ENCODE peak calls at places on chromosomes 12 and 14, in nine cellular contexts. M, E, S, T, I, Q, J, N and U are unnamed samples.

GRCh38 chr12:68364893-68365725 is 32.9 kb upstream of the MDM1 start:
- DNase-seq in M (peak; percentile 96), E (peak; percentile 94), S (peak; percentile 94), T (peak; percentile 43), I (no peak), Q (peak; percentile 76), J (peak; percentile 97), N (peak; percentile 98), U (peak; percentile 99)

GRCh38 chr14:50335389-50335788 is 23.3 kb downstream of the DMAC2L start:
- DNase-seq in M (no peak), E (peak; percentile 82), S (peak; percentile 29), T (peak; percentile 71), I (peak; percentile 70), Q (no peak), J (no peak), N (peak; percentile 72), U (peak; percentile 69)

GRCh38 chr14:91439345-91439744 is 21.7 kb upstream of the CCDC88C start:
- DNase-seq in M (no peak), E (no peak), S (no peak), T (no peak), I (no peak), Q (no peak), J (no peak), N (no peak), U (no peak)

GRCh38 chr14:51472881-51473280 is 178.8 kb upstream of the FRMD6 start:
- DNase-seq in M (no peak), E (no peak), S (no peak), T (no peak), I (peak; percentile 77), Q (no peak), J (no peak), N (no peak), U (peak; percentile 15)

GRCh38 chr14:71319646-71320045 is 412.4 kb downstream of the PCNX1 start:
- DNase-seq in M (no peak), E (peak; percentile 17), S (peak; percentile 28), T (no peak), I (peak; percentile 30), Q (peak; percentile 36), J (no peak), N (peak; percentile 20), U (no peak)

GRCh38 chr12:132489078-132489601 is 811 bp upstream of the FBRSL1 start:
- DNase-seq in M (peak; percentile 67), E (no peak), S (no peak), T (no peak), I (no peak), Q (no peak), J (no peak), N (no peak), U (no peak)

GRCh38 chr14:98819132-98819866 is 452.7 kb downstream of the BCL11B start:
- DNase-seq in M (no peak), E (no peak), S (peak; percentile 82), T (no peak), I (no peak), Q (no peak), J (no peak), N (no peak), U (no peak)

GRCh38 chr14:102316048-102316745 is 3.3 kb upstream of the ZNF839 start:
- DNase-seq in M (no peak), E (peak; percentile 71), S (no peak), T (no peak), I (peak; percentile 48), Q (peak; percentile 35), J (no peak), N (peak; percentile 78), U (peak; percentile 79)

GRCh38 chr12:114670257-114670955 is 13.6 kb downstream of the TBX3 start:
- DNase-seq in M (no peak), E (no peak), S (no peak), T (no peak), I (no peak), Q (peak; percentile 51), J (no peak), N (no peak), U (peak; percentile 65)

GRCh38 chr12:106118-106561 is 39.6 kb downstream of the IQSEC3 start:
- DNase-seq in M (no peak), E (no peak), S (no peak), T (no peak), I (peak; percentile 35), Q (no peak), J (peak; percentile 68), N (no peak), U (no peak)

GRCh38 chr12:48017496-48017895 is 13.2 kb upstream of the COL2A1 start:
- DNase-seq in M (no peak), E (no peak), S (no peak), T (no peak), I (no peak), Q (no peak), J (no peak), N (no peak), U (no peak)

DNA sequence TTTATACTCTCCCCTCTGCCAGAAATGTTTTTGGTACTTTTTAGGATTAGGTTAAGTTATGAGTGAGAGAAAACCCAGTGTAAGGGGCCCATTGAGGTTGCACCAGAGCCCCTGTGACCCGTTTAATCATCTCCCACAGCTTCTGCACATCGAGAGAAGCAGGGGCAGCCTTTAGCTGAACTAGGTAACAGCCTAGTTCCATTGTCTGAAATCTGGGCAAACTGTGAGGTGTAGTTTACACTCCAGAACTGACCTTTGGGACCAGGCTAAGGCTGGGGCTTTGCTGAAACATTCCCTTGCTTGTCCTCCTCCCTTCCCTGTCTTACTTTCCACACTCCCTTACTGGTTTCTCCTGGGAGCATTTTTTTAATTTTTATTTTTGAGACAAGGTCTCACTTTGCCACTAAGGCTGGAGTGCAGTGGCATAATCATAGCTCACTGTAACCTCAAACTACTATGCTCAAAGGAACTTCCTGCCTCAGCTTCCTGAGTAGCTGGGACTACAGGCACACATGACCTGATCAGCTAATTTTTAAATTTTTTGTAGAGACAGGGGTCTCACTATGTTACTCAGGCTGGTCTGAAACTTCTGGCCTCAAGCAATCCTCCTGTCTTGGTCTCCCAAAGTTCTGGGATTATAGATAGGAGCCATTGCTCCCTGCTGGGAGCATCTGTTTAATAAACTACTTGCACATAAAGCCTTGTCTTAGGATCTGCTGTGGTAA is 25.9 kb upstream of the DHRS2 start:
- DNase-seq in M (peak; percentile 23), E (no peak), S (no peak), T (no peak), I (no peak), Q (no peak), J (no peak), N (no peak), U (no peak)
- H3K27ac ChIP-seq in M (peak overlapping the region; percentile 38), E (no peak overlapping the region), S (no peak overlapping the region), T (no peak overlapping the region), I (no peak overlapping the region), Q (no peak overlapping the region), J (no peak overlapping the region), N (no peak overlapping the region), U (no peak overlapping the region)

DNA sequence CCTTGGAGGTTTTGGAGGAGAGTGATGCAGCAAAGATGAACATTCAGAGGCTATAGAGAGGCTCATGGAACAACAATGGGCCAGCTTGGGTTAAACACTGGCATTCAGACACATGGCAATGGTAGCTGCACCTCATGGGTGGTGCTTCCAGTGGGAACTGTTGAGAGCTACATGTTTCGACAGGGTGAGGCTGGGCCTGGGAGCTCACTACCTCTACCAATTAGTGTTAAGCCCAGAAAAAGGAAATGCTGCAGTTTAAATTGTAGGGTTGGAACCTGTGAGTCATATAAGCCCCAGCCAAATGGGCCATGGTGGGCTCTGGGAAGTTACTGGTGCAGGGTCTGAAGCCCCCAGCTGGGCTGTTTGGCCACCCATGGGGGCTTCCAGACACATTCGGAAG is 279.7 kb downstream of the ZFP36L1 start:
- DNase-seq in M (no peak), E (no peak), S (no peak), T (no peak), I (no peak), Q (no peak), J (no peak), N (no peak), U (no peak)
- H3K27ac ChIP-seq in M (no peak overlapping the region), E (peak overlapping the region; percentile 92), S (peak overlapping the region; percentile 91), T (no peak overlapping the region), I (no peak overlapping the region), Q (no peak overlapping the region), J (peak overlapping the region; percentile 85), N (no peak overlapping the region), U (no peak overlapping the region)

GRCh38 chr12:76554411-76555225 is 5.0 kb downstream of the OSBPL8 start:
- DNase-seq in M (no peak), E (no peak), S (no peak), T (no peak), I (no peak), Q (no peak), J (no peak), N (no peak), U (no peak)
- H3K27ac ChIP-seq in M (no peak overlapping the region), E (no peak overlapping the region), S (no peak overlapping the region), T (no peak overlapping the region), I (no peak overlapping the region), Q (no peak overlapping the region), J (no peak overlapping the region), N (no peak overlapping the region), U (no peak overlapping the region)

GRCh38 chr12:27907766-27908165 is 64.8 kb downstream of the PTHLH start:
- DNase-seq in M (no peak), E (no peak), S (no peak), T (no peak), I (no peak), Q (peak; percentile 88), J (no peak), N (no peak), U (peak; percentile 35)

GRCh38 chr12:27902651-27903050 is 69.9 kb downstream of the PTHLH start:
- DNase-seq in M (no peak), E (no peak), S (no peak), T (no peak), I (no peak), Q (no peak), J (no peak), N (no peak), U (no peak)

GRCh38 chr12:27906127-27906500 is 66.4 kb downstream of the PTHLH start:
- DNase-seq in M (no peak), E (no peak), S (no peak), T (no peak), I (no peak), Q (peak; percentile 38), J (no peak), N (no peak), U (no peak)

GRCh38 chr12:27906658-27907473 is 65.7 kb downstream of the PTHLH start:
- DNase-seq in M (no peak), E (no peak), S (no peak), T (no peak), I (no peak), Q (no peak), J (no peak), N (no peak), U (peak; percentile 74)

DNA sequence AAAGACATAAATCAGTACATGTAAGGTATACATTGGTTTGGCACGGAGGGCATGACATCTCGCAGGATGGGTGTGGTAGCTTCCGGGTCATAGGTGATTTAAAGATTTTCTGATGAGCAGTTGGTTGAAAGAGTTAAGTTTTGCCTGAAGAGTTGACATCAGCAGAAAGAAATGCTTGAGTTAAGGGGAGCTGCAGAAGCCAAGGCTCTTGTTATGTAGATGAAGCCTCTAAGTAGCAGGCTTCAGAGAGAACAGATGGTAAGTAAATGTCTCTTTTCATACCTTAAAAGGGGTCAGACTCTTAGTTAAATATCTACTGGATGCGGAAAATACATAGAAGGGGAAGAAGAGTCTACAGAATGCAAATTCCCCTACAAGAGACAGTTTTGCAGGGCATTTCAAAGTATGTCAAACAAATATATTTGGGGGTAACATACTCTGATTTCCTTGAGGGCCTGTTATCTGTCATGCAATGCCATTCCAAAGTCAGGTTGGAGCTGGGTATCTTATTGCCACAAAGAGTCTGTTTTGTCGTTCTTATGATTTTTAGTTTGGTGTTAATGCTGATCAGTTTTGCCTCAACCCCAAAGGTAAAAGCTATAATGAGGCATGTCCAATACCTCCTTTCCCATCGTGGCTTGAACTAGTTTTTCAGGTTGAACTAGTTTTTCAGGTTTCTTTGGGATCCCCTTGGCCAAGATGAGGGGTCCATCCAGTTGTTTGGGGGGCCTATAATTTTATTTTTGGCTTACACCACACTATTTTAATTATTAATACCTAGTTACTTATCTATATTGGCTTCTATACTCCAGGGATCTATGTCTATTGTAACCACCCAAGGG is 67.0 kb downstream of the PTHLH start:
- DNase-seq in M (no peak), E (no peak), S (no peak), T (no peak), I (no peak), Q (no peak), J (no peak), N (no peak), U (no peak)
- H3K27ac ChIP-seq in M (no peak overlapping the region), E (no peak overlapping the region), S (no peak overlapping the region), T (no peak overlapping the region), I (no peak overlapping the region), Q (no peak overlapping the region), J (no peak overlapping the region), N (no peak overlapping the region), U (no peak overlapping the region)